ENCODE peak calls at places on chromosome 15, in seven cellular contexts. V, P, C, Z, T, N and F are unnamed samples.

GRCh38 chr15:68286256-68286655 is 8.7 kb downstream of the FEM1B start:
- DNase-seq in V (no peak), P (no peak), C (no peak), Z (no peak), T (no peak), N (no peak), F (no peak)

GRCh38 chr15:39919740-39920509 is at the start of gene GPR176:
- DNase-seq in V (peak; percentile 40), P (peak; percentile 92), C (peak; percentile 26), Z (peak; percentile 74), T (peak; percentile 87), N (peak; percentile 54), F (peak; percentile 23)

GRCh38 chr15:83810110-83810509 is 156.2 kb downstream of the ADAMTSL3 start:
- DNase-seq in V (no peak), P (no peak), C (no peak), Z (no peak), T (no peak), N (no peak), F (no peak)

GRCh38 chr15:88648357-88649214 is 9.8 kb downstream of the ISG20 start:
- DNase-seq in V (no peak), P (peak; percentile 71), C (peak; percentile 70), Z (no peak), T (peak; percentile 56), N (peak; percentile 83), F (peak; percentile 69)

GRCh38 chr15:31390029-31390428 is 63.4 kb downstream of the KLF13 start:
- DNase-seq in V (no peak), P (no peak), C (no peak), Z (no peak), T (no peak), N (no peak), F (no peak)

GRCh38 chr15:67481680-67482079 is 39.3 kb upstream of the C15orf61 start:
- DNase-seq in V (no peak), P (no peak), C (no peak), Z (no peak), T (no peak), N (no peak), F (no peak)

GRCh38 chr15:26848498-26848897 is 18.4 kb upstream of the GABRA5 start:
- DNase-seq in V (no peak), P (no peak), C (no peak), Z (no peak), T (no peak), N (no peak), F (no peak)

GRCh38 chr15:68578175-68578959 is 426 bp upstream of the CORO2B start:
- DNase-seq in V (peak; percentile 55), P (peak; percentile 94), C (peak; percentile 42), Z (peak; percentile 88), T (peak; percentile 89), N (peak; percentile 66), F (peak; percentile 54)

GRCh38 chr15:47188766-47189507 is 528.4 kb upstream of the SEMA6D start:
- DNase-seq in V (no peak), P (no peak), C (no peak), Z (no peak), T (no peak), N (no peak), F (no peak)

GRCh38 chr15:89662893-89663673 is 7.8 kb upstream of the KIF7 start:
- DNase-seq in V (no peak), P (peak; percentile 90), C (peak; percentile 83), Z (peak; percentile 74), T (peak; percentile 92), N (no peak), F (no peak)

GRCh38 chr15:45087513-45087912 is 26.5 kb downstream of the DUOX2 start:
- DNase-seq in V (no peak), P (no peak), C (no peak), Z (no peak), T (no peak), N (no peak), F (no peak)

GRCh38 chr15:62338497-62338896 is 173.4 kb upstream of the C2CD4B start:
- DNase-seq in V (no peak), P (no peak), C (no peak), Z (no peak), T (no peak), N (no peak), F (no peak)

GRCh38 chr15:64148581-64148980 is 3.0 kb upstream of the SNX22 start:
- DNase-seq in V (no peak), P (no peak), C (no peak), Z (no peak), T (no peak), N (no peak), F (no peak)

GRCh38 chr15:64151727-64152506 is at the start of gene SNX22:
- DNase-seq in V (no peak), P (no peak), C (no peak), Z (no peak), T (no peak), N (peak; percentile 62), F (peak; percentile 62)

GRCh38 chr15:64150236-64150578 is 1.3 kb upstream of the SNX22 start:
- DNase-seq in V (no peak), P (no peak), C (no peak), Z (no peak), T (no peak), N (peak; percentile 29), F (no peak)

GRCh38 chr15:64148168-64148567 is 3.4 kb upstream of the SNX22 start:
- DNase-seq in V (no peak), P (no peak), C (no peak), Z (no peak), T (no peak), N (no peak), F (no peak)

DNA sequence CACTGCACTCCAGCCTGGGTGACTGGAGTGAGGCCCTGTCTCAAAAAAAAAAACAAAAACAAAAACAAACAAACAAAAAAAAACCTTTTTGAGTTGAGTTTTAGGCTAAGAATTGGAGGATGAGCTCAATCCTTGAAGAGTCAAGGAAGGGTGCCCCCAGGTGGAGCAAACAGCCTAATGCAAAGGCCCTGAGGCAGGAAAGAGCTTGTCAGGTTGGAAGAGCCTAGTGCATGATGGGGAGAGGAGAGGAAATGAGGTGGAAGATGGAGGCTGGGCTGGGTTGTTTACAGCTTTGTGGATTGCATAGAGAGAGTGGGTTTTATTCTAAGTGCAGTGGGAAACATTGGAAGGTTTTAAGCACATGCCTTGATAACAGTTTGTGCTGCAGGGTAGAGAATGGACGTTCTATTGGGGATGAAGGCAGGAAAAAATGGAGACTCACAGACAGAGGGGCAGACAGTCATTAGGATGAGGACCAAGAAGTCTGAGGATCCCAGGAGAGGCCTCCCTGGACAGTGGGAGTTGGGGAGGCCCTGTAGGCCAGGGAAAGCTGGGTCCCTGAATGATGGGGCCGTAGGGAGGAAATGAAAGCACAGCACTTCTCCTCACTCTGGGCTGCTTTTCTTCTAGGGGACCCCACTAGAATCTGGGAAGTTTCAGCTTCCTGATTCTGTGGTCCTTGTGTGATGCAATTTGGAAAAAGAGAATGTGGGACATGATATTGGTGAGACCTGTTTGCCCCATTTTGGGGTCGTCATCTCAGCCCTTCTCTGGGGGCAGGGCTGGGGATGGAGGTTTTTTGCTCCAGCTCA is 1.9 kb upstream of the SNX22 start:
- DNase-seq in V (no peak), P (no peak), C (peak; percentile 35), Z (no peak), T (no peak), N (no peak), F (no peak)
- H3K27ac ChIP-seq in V (no peak overlapping the region), P (no peak overlapping the region), C (no peak overlapping the region), Z (no peak overlapping the region), T (no peak overlapping the region), N (no peak overlapping the region), F (no peak overlapping the region)

DNA sequence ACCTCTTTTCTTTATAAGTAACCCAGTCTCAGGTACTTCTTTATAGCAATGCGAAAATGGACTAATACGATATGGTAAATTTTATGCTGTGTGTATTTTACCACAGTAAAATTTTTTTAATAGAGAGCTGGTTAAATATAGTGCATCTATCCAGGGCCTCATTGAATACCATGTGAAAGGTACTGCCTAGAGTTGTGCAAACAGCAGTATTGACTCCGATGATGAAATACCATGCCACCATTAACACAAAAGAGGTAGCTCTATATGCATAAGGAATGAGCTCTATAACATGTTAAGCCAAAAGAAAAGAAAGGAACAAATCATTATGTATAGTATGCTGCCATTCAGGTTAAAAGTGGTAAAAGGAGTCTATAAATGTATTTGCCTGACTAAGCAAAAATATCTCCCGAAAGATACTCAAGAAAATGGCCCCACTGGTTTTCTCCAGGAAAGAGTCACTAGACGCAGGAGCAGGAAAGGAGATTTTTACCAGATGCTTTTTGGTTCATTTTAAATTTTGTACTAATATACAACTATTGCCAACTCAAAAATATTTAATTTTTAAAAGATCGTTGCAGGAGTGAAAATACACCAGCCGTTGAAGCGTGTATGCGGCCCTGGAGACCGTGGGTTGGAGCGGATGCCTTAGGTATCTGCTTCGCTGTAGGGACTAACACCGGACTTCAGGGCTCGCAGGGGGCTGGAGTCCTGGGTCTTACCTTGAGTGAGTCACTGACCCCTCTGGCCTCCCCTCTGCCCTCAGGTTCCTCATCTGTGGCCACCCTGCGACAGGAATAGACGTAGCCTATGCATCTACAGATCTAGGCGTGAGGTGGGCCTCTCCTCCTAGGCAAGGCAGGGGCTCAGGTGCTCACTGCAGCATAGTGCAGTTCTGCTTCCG is 120.1 kb downstream of the CHSY1 start:
- DNase-seq in V (no peak), P (no peak), C (no peak), Z (no peak), T (no peak), N (peak; percentile 33), F (no peak)
- H3K4me3 ChIP-seq in V (no peak overlapping the region), P (no peak overlapping the region), C (no peak overlapping the region), Z (no peak overlapping the region), T (no peak overlapping the region), N (no peak overlapping the region), F (no peak overlapping the region)

DNA sequence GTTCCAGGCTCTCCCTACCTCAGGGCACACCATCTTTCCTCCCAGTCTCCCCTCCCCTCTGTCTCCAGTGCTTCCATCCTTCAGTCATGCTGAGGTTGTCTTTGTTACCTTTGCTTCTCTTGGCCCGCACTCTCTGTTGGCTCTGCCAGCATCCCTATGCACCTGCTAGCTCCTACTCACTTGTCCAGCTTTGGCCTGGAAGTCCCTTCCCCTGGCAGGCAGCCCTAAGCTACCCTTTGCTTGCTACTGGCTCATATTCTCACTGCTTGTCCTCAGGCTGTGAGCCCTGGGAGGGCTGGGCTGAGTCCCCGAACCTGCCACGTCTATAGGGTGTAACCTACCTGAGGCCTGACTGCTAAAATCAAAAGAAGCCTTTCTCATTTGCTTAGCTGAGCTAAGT is 122.7 kb downstream of the PGPEP1L start:
- DNase-seq in V (no peak), P (no peak), C (no peak), Z (no peak), T (no peak), N (no peak), F (no peak)
- H3K27ac ChIP-seq in V (no peak overlapping the region), P (peak overlapping the region; percentile 66), C (no peak overlapping the region), Z (peak overlapping the region; percentile 59), T (peak overlapping the region; percentile 76), N (no peak overlapping the region), F (no peak overlapping the region)

GRCh38 chr15:38441130-38441519 is 12.8 kb upstream of the FAM98B start:
- DNase-seq in V (no peak), P (no peak), C (no peak), Z (no peak), T (no peak), N (no peak), F (no peak)

GRCh38 chr15:38438031-38438986 is 15.6 kb upstream of the FAM98B start:
- DNase-seq in V (no peak), P (no peak), C (no peak), Z (no peak), T (no peak), N (no peak), F (no peak)

GRCh38 chr15:38436993-38437392 is 16.9 kb upstream of the FAM98B start:
- DNase-seq in V (no peak), P (no peak), C (no peak), Z (no peak), T (no peak), N (no peak), F (no peak)

GRCh38 chr15:38440353-38441129 is 13.4 kb upstream of the FAM98B start:
- DNase-seq in V (no peak), P (no peak), C (peak; percentile 39), Z (no peak), T (no peak), N (no peak), F (peak; percentile 57)
- H3K4me3 ChIP-seq in V (no peak overlapping the region), P (no peak overlapping the region), C (no peak overlapping the region), Z (no peak overlapping the region), T (no peak overlapping the region), N (no peak overlapping the region), F (no peak overlapping the region)